ENCODE peak calls at places on chromosomes 16 and 17, in four cellular contexts. K is GM12878, U is H1, Z is GM12892. M is an unnamed sample.

GRCh38 chr16:1167276-1168107 is 14.6 kb downstream of the CACNA1H start:
- DNase-seq in U (no peak), K (no peak), Z (no peak), M (no peak)

GRCh38 chr17:10033449-10033848 is 128.4 kb upstream of the RCVRN start:
- DNase-seq in Z (no peak), K (no peak), U (no peak), M (no peak)

GRCh38 chr17:44002141-44002848 is 2.1 kb upstream of the NAGS start:
- DNase-seq in Z (no peak), U (no peak), K (no peak), M (no peak)

GRCh38 chr17:75404223-75404738 is 1.2 kb downstream of the GRB2 start:
- DNase-seq in Z (no peak), U (no peak), K (no peak), M (no peak)

GRCh38 chr17:9935408-9935807 is 30.3 kb upstream of the RCVRN start:
- DNase-seq in U (no peak), K (no peak), Z (no peak), M (no peak)

GRCh38 chr17:61416211-61416539 is 16.5 kb downstream of the TBX2 start:
- DNase-seq in K (no peak), Z (no peak), U (no peak), M (no peak)

GRCh38 chr16:8376858-8377257 is 213.5 kb downstream of the TMEM114 start:
- DNase-seq in Z (no peak), U (no peak), K (no peak), M (no peak)

GRCh38 chr17:56681561-56682266 is 88.2 kb downstream of the NOG start:
- DNase-seq in K (no peak), Z (no peak), U (no peak), M (no peak)

GRCh38 chr16:212999-213398 is 16.2 kb downstream of the LUC7L start:
- DNase-seq in U (no peak), Z (no peak), K (no peak), M (no peak)

GRCh38 chr17:35540589-35541404 is 3.3 kb upstream of the SLFN12L start:
- DNase-seq in Z (no peak), K (no peak), U (no peak), M (no peak)

GRCh38 chr16:23296994-23297393 is 5.1 kb upstream of the SCNN1B start:
- DNase-seq in Z (peak; percentile 37), K (no peak), U (no peak), M (peak; percentile 40)

GRCh38 chr16:11755022-11755760 is 12.5 kb upstream of the TXNDC11 start:
- DNase-seq in K (no peak), U (no peak), Z (no peak), M (no peak)

GRCh38 chr17:31935512-31935911 is 1.3 kb upstream of the SUZ12 start:
- DNase-seq in K (no peak), Z (no peak), U (no peak), M (no peak)

GRCh38 chr16:87273471-87274030 is 43.6 kb downstream of the C16orf95 start:
- DNase-seq in Z (no peak), K (no peak), U (no peak), M (no peak)

GRCh38 chr16:71474864-71475263 is 12.8 kb upstream of the ZNF23 start:
- DNase-seq in U (no peak), Z (no peak), K (no peak), M (no peak)

GRCh38 chr17:6755281-6755680 is 565 bp upstream of the XAF1 start:
- DNase-seq in Z (no peak), K (no peak), U (no peak), M (no peak)

GRCh38 chr17:56891751-56892150 is 22.1 kb downstream of the TRIM25 start:
- DNase-seq in U (no peak), Z (no peak), K (no peak), M (no peak)

GRCh38 chr17:75771334-75772281 is 6.6 kb upstream of the GALK1 start:
- DNase-seq in U (no peak), Z (no peak), K (no peak), M (no peak)

GRCh38 chr17:14805348-14805747 is 459.8 kb downstream of the PMP22 start:
- DNase-seq in U (no peak), K (no peak), Z (no peak), M (no peak)

GRCh38 chr17:41687828-41688640 is 651 bp upstream of the EIF1 start:
- DNase-seq in K (no peak), Z (no peak), U (no peak), M (no peak)

GRCh38 chr17:55510986-55511721 is at the start of gene SMIM36:
- DNase-seq in U (no peak), K (no peak), Z (no peak), M (no peak)

GRCh38 chr17:46832945-46833839 is 14.7 kb upstream of the WNT3 start:
- DNase-seq in U (no peak), K (no peak), Z (no peak), M (no peak)

GRCh38 chr17:27608330-27609230 is 22.4 kb upstream of the LGALS9 start:
- DNase-seq in U (no peak), Z (no peak), K (no peak), M (no peak)

GRCh38 chr16:11321662-11322061 is 23.6 kb upstream of the RMI2 start:
- DNase-seq in Z (no peak), U (no peak), K (no peak), M (no peak)

GRCh38 chr17:44518032-44518431 is 14.8 kb upstream of the GPATCH8 start:
- DNase-seq in K (no peak), Z (no peak), U (no peak), M (no peak)

GRCh38 chr16:86465434-86465833 is 44.9 kb upstream of the FOXF1 start:
- DNase-seq in K (no peak), Z (no peak), U (no peak), M (no peak)

GRCh38 chr16:11602321-11602720 is 15.6 kb upstream of the LITAF start:
- DNase-seq in K (no peak), Z (no peak), U (no peak), M (no peak)

GRCh38 chr16:57609541-57610401 is 18.7 kb upstream of the ADGRG1 start:
- DNase-seq in Z (peak; percentile 70), U (no peak), K (peak; percentile 83), M (peak; percentile 71)

DNA sequence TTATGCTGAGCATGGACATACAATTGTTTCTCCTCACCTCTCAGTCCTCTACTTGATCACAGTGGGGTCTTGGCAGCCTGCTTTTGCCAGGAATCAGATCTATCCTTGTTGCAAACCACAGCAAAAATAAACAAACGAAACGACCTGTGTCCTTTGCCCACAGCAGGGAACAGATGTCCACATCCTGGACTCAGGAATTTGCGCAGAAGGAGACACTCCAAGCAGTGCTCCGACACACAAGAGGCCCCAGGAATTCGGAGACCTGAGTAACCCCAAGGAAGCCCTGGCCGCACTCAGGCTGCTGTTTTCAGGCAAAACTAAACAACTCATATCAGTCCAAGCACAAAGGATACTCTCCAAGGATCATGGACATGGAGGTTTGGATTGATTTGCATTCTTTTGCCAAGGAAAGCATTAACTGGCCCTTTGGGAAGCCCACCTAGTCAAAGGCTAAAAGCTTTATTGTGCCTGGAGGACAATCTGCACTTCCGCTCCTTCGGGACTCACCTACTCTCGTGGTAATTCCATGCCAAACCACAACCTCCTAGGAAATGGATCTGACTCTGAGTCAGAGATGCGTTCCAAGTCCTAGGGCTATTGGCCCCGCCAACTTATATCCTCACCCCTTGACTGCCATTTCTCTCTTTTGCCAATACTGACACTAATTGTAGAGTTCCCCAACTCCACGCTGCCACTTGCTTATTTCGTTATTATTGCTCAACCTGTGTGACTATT is 271.1 kb upstream of the CDH11 start:
- DNase-seq in U (no peak), Z (no peak), K (no peak), M (no peak)
- TF ChIP-seq TAF1 in U (no peak), Z (no peak), K (no peak), M (no peak)

DNA sequence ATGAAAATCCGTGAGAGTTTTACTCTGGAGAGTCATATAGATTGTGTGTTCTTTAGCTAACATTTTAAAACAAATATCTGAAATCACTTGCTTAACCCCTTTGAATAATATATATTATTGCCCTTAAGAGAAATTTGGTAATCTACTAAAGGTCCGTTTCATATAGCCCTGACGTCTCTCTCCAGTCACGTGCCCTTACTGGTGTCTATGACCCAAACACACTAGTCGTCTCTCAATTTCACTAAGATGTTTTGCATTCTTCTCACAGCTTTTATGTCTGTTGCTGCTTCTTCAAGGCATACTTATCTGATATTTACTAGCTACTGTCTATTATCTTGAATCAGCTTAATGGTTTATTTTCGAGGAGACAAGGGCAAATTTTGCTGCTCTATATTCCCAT is 409.9 kb downstream of the KCNJ18 start:
- DNase-seq in K (no peak), Z (no peak), U (no peak), M (no peak)
- TF ChIP-seq POLR2A in K (no peak), Z (no peak), U (no peak), M (no peak)

DNA sequence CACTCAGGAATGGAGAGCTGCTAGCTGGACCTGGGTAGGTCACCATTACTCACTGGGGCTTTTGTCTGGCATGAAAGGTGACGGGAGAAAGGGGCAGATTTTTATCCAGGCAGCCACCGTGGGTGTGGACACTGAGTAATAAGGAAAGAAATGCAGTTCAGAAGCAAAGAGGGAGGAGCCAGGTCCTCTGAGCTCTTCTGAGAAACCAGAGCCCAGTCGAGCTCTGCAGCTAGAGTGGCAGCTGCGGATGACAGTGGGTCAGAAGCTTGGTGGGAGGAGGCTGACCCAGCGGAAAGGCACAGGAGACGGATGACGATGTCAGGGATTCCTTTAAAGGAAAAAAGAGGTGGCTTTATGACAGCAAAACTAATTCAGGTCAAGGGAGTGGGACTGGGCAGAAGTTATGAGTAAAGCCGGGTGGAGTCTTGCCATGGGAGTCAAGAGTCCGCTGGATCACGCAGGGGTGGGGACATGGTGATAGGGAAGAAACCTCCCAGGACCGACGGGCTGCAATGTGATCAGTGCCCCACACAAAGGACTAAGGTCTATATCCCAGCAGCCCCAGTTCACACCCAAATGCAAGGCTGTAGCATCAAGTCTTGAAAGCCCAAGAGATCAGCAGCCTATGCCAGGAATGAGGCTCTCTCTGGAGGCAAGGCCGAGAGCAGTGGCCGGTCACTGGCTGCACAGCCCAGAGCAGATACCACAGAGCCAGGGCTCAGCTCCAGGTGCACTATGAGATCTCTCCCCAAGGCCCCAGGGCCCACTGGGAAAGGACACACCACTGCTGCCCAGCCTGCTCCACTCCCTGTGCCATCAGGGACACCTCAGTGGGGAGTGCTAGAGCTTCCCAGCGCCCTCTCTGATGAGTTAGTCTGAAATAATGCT is 6.3 kb upstream of the MNT start:
- DNase-seq in Z (no peak), U (no peak), K (no peak), M (no peak)
- TF ChIP-seq TAF1 in Z (no peak), U (no peak), K (no peak), M (no peak)

GRCh38 chr16:89574681-89575246 is 794 bp upstream of the CPNE7 start:
- DNase-seq in K (no peak), U (no peak), Z (peak; percentile 93), M (peak; percentile 96)
- TF ChIP-seq POLR2A in K (no peak), U (no peak), Z (no peak), M (no peak)

GRCh38 chr17:80918731-80919130 is 72.9 kb upstream of the CHMP6 start:
- DNase-seq in Z (no peak), U (no peak), K (no peak), M (no peak)
- TF ChIP-seq TAF1 in Z (no peak), U (no peak), K (no peak), M (no peak)

GRCh38 chr16:67148656-67149275 is 2.0 kb downstream of the B3GNT9 start:
- DNase-seq in Z (no peak), U (no peak), K (no peak), M (no peak)
- TF ChIP-seq POLR2A in Z (no peak), U (no peak), K (no peak), M (no peak)